ENCODE peak calls at places on chromosomes 5 and 9, in nine cellular contexts. B, D, V, T, Y, J, L, N and F are unnamed samples.

GRCh38 chr9:121701736-121702261 is 50.4 kb downstream of the DAB2IP start:
- DNase-seq in B (no peak), D (no peak), V (no peak), T (no peak), Y (no peak), J (no peak), L (no peak), N (no peak), F (no peak)

GRCh38 chr5:81749562-81750307 is 1.2 kb downstream of the SSBP2 start:
- DNase-seq in B (peak; percentile 6), D (peak; percentile 76), V (peak; percentile 75), T (peak; percentile 80), Y (peak; percentile 30), J (peak; percentile 23), L (peak; percentile 9), N (peak; percentile 36), F (no peak)

GRCh38 chr5:143446535-143447226 is 43.2 kb upstream of the NR3C1 start:
- DNase-seq in B (no peak), D (no peak), V (no peak), T (peak; percentile 60), Y (no peak), J (no peak), L (no peak), N (peak; percentile 26), F (no peak)

GRCh38 chr5:147093138-147093537 is 141.7 kb upstream of the STK32A start:
- DNase-seq in B (no peak), D (no peak), V (no peak), T (no peak), Y (no peak), J (peak; percentile 45), L (no peak), N (no peak), F (no peak)

GRCh38 chr9:88488166-88488565 is 46.8 kb upstream of the NXNL2 start:
- DNase-seq in B (no peak), D (no peak), V (no peak), T (no peak), Y (no peak), J (no peak), L (no peak), N (no peak), F (no peak)

GRCh38 chr9:7234144-7234543 is 476.4 kb downstream of the KDM4C start:
- DNase-seq in B (no peak), D (no peak), V (peak; percentile 44), T (peak; percentile 68), Y (no peak), J (peak; percentile 66), L (peak; percentile 22), N (no peak), F (no peak)

GRCh38 chr5:178624626-178625546 is 2.0 kb downstream of the CLK4 start:
- DNase-seq in B (no peak), D (no peak), V (no peak), T (peak; percentile 6), Y (no peak), J (peak; percentile 46), L (no peak), N (no peak), F (no peak)

GRCh38 chr9:137373611-137373980 is 49.4 kb downstream of the EXD3 start:
- DNase-seq in B (no peak), D (no peak), V (no peak), T (peak; percentile 77), Y (no peak), J (no peak), L (no peak), N (no peak), F (no peak)

GRCh38 chr5:83827111-83827541 is 106.5 kb upstream of the HAPLN1 start:
- DNase-seq in B (no peak), D (no peak), V (no peak), T (no peak), Y (no peak), J (peak; percentile 82), L (no peak), N (no peak), F (no peak)

GRCh38 chr5:172494630-172495505 is 40.5 kb upstream of the SH3PXD2B start:
- DNase-seq in B (no peak), D (no peak), V (no peak), T (no peak), Y (no peak), J (no peak), L (no peak), N (no peak), F (no peak)

GRCh38 chr5:108266235-108266634 is 115.7 kb downstream of the FBXL17 start:
- DNase-seq in B (no peak), D (no peak), V (no peak), T (no peak), Y (no peak), J (peak; percentile 38), L (no peak), N (no peak), F (no peak)

GRCh38 chr9:21993893-21994525 is at the start of gene CDKN2A:
- DNase-seq in B (no peak), D (peak; percentile 78), V (peak; percentile 70), T (peak; percentile 69), Y (no peak), J (peak; percentile 59), L (peak; percentile 20), N (peak; percentile 58), F (no peak)

GRCh38 chr5:21574429-21574828 is 1278.7 kb downstream of the CDH12 start:
- DNase-seq in B (no peak), D (no peak), V (no peak), T (no peak), Y (no peak), J (peak; percentile 2), L (no peak), N (no peak), F (no peak)

GRCh38 chr5:21573915-21574314 is 1279.2 kb downstream of the CDH12 start:
- DNase-seq in B (no peak), D (no peak), V (no peak), T (no peak), Y (no peak), J (no peak), L (no peak), N (no peak), F (no peak)
- H3K4me3 ChIP-seq in B (no peak overlapping the region), D (no peak overlapping the region), V (no peak overlapping the region), T (no peak overlapping the region), Y (no peak overlapping the region), J (no peak overlapping the region), L (no peak overlapping the region), N (no peak overlapping the region), F (no peak overlapping the region)

DNA sequence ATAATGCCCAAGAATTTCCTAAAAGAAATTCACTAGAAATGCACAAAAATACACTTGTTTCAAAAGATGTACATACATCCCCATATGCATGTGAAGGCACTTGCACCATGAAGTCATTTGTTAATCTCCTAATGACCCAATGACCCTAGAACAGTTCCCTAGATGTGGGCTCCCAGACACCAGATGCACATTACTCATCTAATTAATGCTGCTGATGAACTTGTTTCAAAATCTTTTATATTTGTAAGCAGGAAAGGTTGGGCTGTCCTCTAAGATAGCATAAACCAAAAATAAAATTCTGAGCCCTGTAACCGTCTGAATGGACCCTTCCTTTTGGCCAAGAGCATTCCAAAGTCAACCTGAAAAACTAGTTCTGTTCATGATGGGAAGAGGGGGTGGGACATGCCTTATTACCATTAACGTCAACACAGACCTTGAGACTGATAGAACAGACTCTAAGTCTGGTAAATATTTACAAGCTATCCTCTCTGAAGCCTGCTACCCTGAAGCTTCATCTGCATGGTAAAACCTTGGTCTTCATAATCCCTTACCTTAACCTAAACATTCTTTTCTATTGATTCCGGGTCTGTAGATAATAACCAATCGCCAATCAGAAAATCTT is 91.0 kb upstream of the DAPK1 start:
- DNase-seq in B (no peak), D (no peak), V (no peak), T (no peak), Y (no peak), J (no peak), L (no peak), N (no peak), F (no peak)
- H3K4me3 ChIP-seq in B (no peak overlapping the region), D (no peak overlapping the region), V (no peak overlapping the region), T (no peak overlapping the region), Y (no peak overlapping the region), J (no peak overlapping the region), L (no peak overlapping the region), N (no peak overlapping the region), F (no peak overlapping the region)

GRCh38 chr5:148514344-148514743 is 130.6 kb downstream of the FBXO38 start:
- DNase-seq in B (no peak), D (no peak), V (no peak), T (no peak), Y (no peak), J (no peak), L (no peak), N (no peak), F (no peak)

GRCh38 chr5:148509893-148510292 is 126.1 kb downstream of the FBXO38 start:
- DNase-seq in B (no peak), D (no peak), V (no peak), T (no peak), Y (no peak), J (no peak), L (no peak), N (no peak), F (no peak)

GRCh38 chr5:148511832-148512347 is 128.1 kb downstream of the FBXO38 start:
- DNase-seq in B (no peak), D (no peak), V (no peak), T (no peak), Y (no peak), J (no peak), L (no peak), N (no peak), F (no peak)

GRCh38 chr5:148512498-148512897 is 128.7 kb downstream of the FBXO38 start:
- DNase-seq in B (no peak), D (no peak), V (no peak), T (no peak), Y (no peak), J (no peak), L (no peak), N (no peak), F (no peak)

GRCh38 chr5:148515460-148515859 is 131.7 kb downstream of the FBXO38 start:
- DNase-seq in B (no peak), D (no peak), V (no peak), T (no peak), Y (no peak), J (no peak), L (no peak), N (no peak), F (no peak)
- H3K4me3 ChIP-seq in B (no peak overlapping the region), D (no peak overlapping the region), V (no peak overlapping the region), T (no peak overlapping the region), Y (no peak overlapping the region), J (no peak overlapping the region), L (no peak overlapping the region), N (no peak overlapping the region), F (no peak overlapping the region)

GRCh38 chr9:79917417-79917816 is 345.7 kb downstream of the TLE4 start:
- DNase-seq in B (no peak), D (no peak), V (no peak), T (no peak), Y (no peak), J (peak; percentile 64), L (no peak), N (no peak), F (no peak)
- H3K4me3 ChIP-seq in B (no peak overlapping the region), D (no peak overlapping the region), V (no peak overlapping the region), T (no peak overlapping the region), Y (no peak overlapping the region), J (no peak overlapping the region), L (no peak overlapping the region), N (no peak overlapping the region), F (no peak overlapping the region)

DNA sequence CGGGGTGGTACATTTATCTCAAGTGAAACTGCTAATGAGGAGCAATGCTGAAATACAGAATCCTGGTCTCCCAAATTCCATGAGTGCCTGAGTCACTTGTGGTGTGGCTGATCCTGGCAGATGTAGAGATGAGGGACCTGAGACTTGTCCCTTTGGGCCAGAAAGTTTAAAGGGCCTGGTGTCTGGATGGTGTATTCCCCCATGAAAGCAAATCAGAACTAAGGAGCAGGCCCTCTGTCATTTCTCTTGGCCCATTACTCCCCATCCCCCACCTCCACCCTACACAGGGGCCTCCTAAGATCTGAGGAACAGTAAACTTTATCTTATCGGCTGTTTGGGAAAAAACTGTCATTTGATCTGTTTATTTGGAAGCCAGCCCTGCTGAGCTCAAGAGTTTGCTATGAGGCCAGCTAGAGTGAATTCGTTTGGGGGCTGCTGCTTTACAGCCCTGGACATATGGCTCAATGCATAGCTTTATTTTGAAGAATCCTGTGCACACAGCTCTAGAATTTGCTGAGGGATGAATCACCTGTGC is 140.3 kb downstream of the LHFPL2 start:
- DNase-seq in B (no peak), D (no peak), V (no peak), T (no peak), Y (no peak), J (peak; percentile 41), L (no peak), N (no peak), F (no peak)
- H3K4me3 ChIP-seq in B (no peak overlapping the region), D (peak overlapping the region; percentile 56), V (no peak overlapping the region), T (no peak overlapping the region), Y (no peak overlapping the region), J (peak overlapping the region; percentile 21), L (no peak overlapping the region), N (no peak overlapping the region), F (no peak overlapping the region)